ENCODE peak calls at places on chromosomes 16 and 17, in seven cellular contexts. U is cardiac muscle cell, J is iPS DF 6.9, A is upper lobe of right lung, W is left lung, I is astrocyte, S is esophagus squamous epithelium. O is an unnamed sample. For H3K4me1, the result is how much of the 10 kb centered on the place peaks cover.

GRCh38 chr17:82859431-82860403 is 19.9 kb upstream of the ZNF750 start:
- DNase-seq in A (peak), I (peak), S (no peak), J (no peak), U (peak), W (peak), O (peak)

GRCh38 chr16:24013733-24014645 is 178.2 kb downstream of the PRKCB start:
- DNase-seq in I (no peak), J (no peak), U (no peak), S (peak), W (no peak), A (no peak), O (peak)

GRCh38 chr17:15967706-15968399 is 22.9 kb downstream of the ADORA2B start:
- DNase-seq in I (no peak), U (no peak), S (no peak), J (no peak), W (no peak), A (no peak), O (no peak)

GRCh38 chr17:27407916-27408846 is 48.1 kb upstream of the KSR1 start:
- DNase-seq in I (peak), S (no peak), U (peak), W (no peak), A (no peak), J (no peak), O (no peak)

GRCh38 chr16:87541004-87541881 is 48.4 kb upstream of the ZCCHC14 start:
- DNase-seq in U (peak), A (no peak), J (no peak), I (peak), S (no peak), W (no peak), O (no peak)

GRCh38 chr17:67035131-67036083 is 8.9 kb upstream of the CACNG1 start:
- DNase-seq in I (no peak), U (no peak), A (no peak), S (no peak), W (no peak), J (no peak), O (no peak)

GRCh38 chr17:59666235-59666634 is 41.0 kb downstream of the PTRH2 start:
- DNase-seq in U (peak), A (no peak), I (peak), S (no peak), W (no peak), J (no peak), O (no peak)

GRCh38 chr17:77809814-77810213 is 148.7 kb upstream of the TNRC6C start:
- DNase-seq in U (no peak), S (no peak), I (no peak), A (no peak), W (no peak), J (no peak), O (no peak)

GRCh38 chr16:58264961-58265479 is 29.8 kb downstream of the PRSS54 start:
- DNase-seq in I (peak), J (no peak), W (no peak), U (peak), S (no peak), A (no peak), O (peak)

GRCh38 chr17:13395346-13395745 is 206.4 kb downstream of the HS3ST3A1 start:
- DNase-seq in U (peak), J (no peak), W (no peak), S (no peak), A (no peak), I (no peak), O (no peak)

GRCh38 chr16:75754126-75754525 is 27.8 kb upstream of the CPHXL start:
- DNase-seq in I (no peak), W (no peak), S (no peak), J (no peak), U (peak), A (no peak), O (no peak)

GRCh38 chr16:4117250-4117578 is 972 bp upstream of the ADCY9 start:
- DNase-seq in A (no peak), U (no peak), I (no peak), J (no peak), S (no peak), W (no peak), O (no peak)
- H3K4me3 ChIP-seq in A (peak), U (no peak), I (no peak), J (no peak), S (peak), W (peak), O (no peak)

GRCh38 chr17:49227436-49228261 is 2.9 kb downstream of the PHOSPHO1 start:
- DNase-seq in I (peak), J (no peak), S (no peak), A (peak), W (peak), U (peak), O (peak)
- H3K4me1 ChIP-seq in I (under half), J (under half), S (under half), A (under half), W (under half), U (under half), O (under half)

GRCh38 chr17:8857919-8858318 is 9.6 kb downstream of the PIK3R6 start:
- DNase-seq in J (no peak), I (peak), W (no peak), S (no peak), U (peak), A (no peak), O (no peak)

GRCh38 chr17:8861482-8862181 is 5.8 kb downstream of the PIK3R6 start:
- DNase-seq in U (no peak), W (no peak), A (no peak), J (no peak), S (no peak), I (no peak), O (no peak)

GRCh38 chr17:8862213-8863056 is 5.0 kb downstream of the PIK3R6 start:
- DNase-seq in A (no peak), W (no peak), S (no peak), U (no peak), J (no peak), I (no peak), O (no peak)

GRCh38 chr17:8859029-8859803 is 8.3 kb downstream of the PIK3R6 start:
- DNase-seq in J (no peak), S (no peak), W (no peak), A (peak), U (peak), I (peak), O (no peak)

GRCh38 chr17:8859804-8860430 is 7.6 kb downstream of the PIK3R6 start:
- DNase-seq in A (no peak), S (no peak), U (no peak), J (no peak), W (no peak), I (no peak), O (no peak)
- H3K27ac ChIP-seq in A (no peak), S (no peak), U (no peak), J (no peak), W (no peak), I (no peak), O (no peak)

GRCh38 chr17:56817066-56817465 is 16.7 kb downstream of the C17orf67 start:
- DNase-seq in I (no peak), W (no peak), S (no peak), U (no peak), J (no peak), A (no peak), O (no peak)
- H3K4me3 ChIP-seq in I (no peak), W (no peak), S (no peak), U (no peak), J (no peak), A (no peak), O (no peak)

GRCh38 chr17:2057714-2058520 is 3.0 kb downstream of the HIC1 start:
- DNase-seq in S (no peak), I (no peak), J (no peak), A (no peak), W (peak), U (peak), O (no peak)
- H3K4me1 ChIP-seq in S (half or more), I (half or more), J (under half), A (half or more), W (half or more), U (under half), O (half or more)

GRCh38 chr17:74878658-74879057 is 5.9 kb upstream of the FDXR start:
- DNase-seq in U (no peak), S (no peak), I (no peak), J (no peak), W (no peak), A (no peak), O (no peak)

GRCh38 chr17:74879308-74879707 is 6.5 kb upstream of the FDXR start:
- DNase-seq in I (no peak), U (no peak), W (no peak), J (no peak), A (no peak), S (no peak), O (no peak)

GRCh38 chr17:74875155-74875969 is 2.6 kb upstream of the FDXR start:
- DNase-seq in J (no peak), W (no peak), A (no peak), U (no peak), I (no peak), S (no peak), O (no peak)

GRCh38 chr17:74875970-74876593 is 3.3 kb upstream of the FDXR start:
- DNase-seq in W (no peak), S (no peak), I (no peak), J (no peak), A (no peak), U (no peak), O (no peak)

DNA sequence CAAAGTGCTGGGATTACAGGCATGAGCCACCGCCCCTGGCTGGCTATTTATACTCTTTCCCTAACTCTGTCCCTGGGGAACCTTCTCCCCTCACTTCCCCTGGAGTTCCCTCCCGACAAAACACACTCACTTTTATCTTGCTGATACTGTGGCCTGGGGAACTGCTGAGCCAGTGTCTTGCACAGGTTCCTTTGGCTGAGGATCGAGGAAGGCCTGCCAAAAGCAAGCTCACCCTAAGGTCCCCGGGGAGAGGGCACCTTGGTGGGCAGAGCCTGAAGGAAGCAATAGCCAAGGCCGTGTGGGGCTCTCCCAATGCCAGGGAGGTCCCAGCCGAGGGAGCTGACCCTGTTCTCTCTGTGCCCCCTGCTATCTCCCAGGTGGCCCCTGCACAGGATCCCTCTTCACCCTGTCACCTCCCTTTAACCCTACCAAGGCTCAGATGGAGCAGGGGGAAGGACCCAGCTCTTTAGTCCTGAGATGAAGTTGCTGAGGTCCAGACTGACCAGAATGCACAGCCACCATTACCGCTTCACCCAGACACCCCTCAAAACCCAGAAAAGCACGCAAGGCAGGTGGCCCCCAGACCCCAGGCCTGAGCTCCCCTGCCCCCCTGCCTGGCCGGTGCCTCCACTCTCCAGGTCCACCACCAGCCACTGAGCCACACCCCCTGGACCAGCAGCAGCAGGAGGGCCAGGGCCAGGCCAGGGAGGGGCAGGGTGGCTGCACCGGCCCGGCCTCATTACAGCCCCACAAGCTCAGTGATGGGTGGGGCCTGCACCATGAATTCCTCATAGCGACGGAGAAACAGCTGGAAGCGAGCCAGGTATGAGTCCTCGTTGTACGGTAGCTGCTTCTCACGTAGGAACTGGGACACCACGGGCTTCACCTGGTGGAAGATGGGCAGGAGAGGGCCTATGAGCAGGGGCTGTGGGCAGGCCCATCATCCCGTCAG is 5.1 kb upstream of the FDXR start:
- DNase-seq in W (no peak), I (no peak), J (no peak), S (no peak), A (no peak), U (peak), O (no peak)
- H3K27ac ChIP-seq in W (no peak), I (no peak), J (no peak), S (peak), A (no peak), U (peak), O (no peak)

DNA sequence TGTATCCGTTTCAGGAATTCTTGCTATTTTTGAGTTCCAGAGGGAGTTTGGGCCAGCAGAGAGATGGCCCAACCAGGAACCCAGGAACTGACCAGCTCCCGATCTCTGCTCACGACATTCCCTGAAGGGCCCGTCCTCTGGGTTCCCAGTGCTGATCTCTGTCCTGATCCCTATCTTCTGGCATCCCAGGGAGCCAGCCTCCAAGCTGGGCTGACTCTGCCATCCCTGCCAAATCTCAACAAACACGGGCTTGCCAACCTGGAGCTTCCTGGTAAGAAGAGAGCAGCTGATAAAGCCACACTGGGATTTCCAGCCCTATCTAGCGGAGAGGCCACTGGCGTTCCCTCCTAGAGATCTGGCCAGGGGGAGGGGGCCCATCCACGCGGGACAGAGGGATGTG is 16.2 kb downstream of the GPRC5B start:
- DNase-seq in J (no peak), A (no peak), U (no peak), S (no peak), W (no peak), I (no peak), O (no peak)
- H3K4me3 ChIP-seq in J (no peak), A (no peak), U (no peak), S (no peak), W (no peak), I (no peak), O (no peak)

GRCh38 chr17:76434870-76435269 is 18.1 kb downstream of the UBE2O start:
- DNase-seq in U (no peak), W (no peak), I (no peak), S (no peak), A (no peak), J (no peak), O (no peak)
- H3K4me1 ChIP-seq in U (under half), W (under half), I (under half), S (under half), A (under half), J (under half), O (under half)

DNA sequence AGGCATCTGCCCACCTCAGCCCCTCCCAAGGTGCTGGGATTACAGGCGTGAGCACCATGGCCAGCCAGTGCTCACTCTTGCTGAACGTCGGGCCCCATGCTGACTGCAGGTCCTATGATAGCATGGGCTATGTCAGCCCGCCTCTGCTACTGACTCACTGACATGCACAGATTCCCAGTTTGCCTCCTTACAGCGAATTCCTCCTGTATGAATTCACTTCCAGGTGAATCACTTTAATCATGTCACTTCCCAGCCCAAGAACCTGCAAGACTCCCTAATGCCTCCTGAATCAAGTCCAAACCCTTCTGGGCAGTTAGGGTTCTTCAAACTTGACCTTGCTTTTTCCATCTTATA is 16.1 kb upstream of the UBTF start:
- DNase-seq in U (no peak), W (no peak), J (no peak), I (peak), A (no peak), S (no peak), O (no peak)
- H3K27ac ChIP-seq in U (no peak), W (no peak), J (no peak), I (peak), A (no peak), S (no peak), O (no peak)

O was measured in CD4-positive, CD25-positive, alpha-beta regulatory T cell.